ENCODE peak calls at places on chromosome 15, in seven cellular contexts. O is HCT116, S is K562, U is H1, T is GM12878, D is HepG2, Z is SK-N-SH. J is an unnamed sample. For H3K36me3, the result is how much of the 10 kb centered on the place peaks cover.

GRCh38 chr15:27418729-27419128 is 447.7 kb downstream of the GABRG3 start:
- DNase-seq in S (no peak), Z (peak), T (no peak), O (no peak), D (no peak), U (no peak), J (no peak)

GRCh38 chr15:69685524-69686452 is 233.2 kb downstream of the RPLP1 start:
- DNase-seq in S (no peak), O (no peak), Z (no peak), T (no peak), D (no peak), U (no peak), J (no peak)

GRCh38 chr15:75656813-75657212 is 9.1 kb downstream of the SNX33 start:
- DNase-seq in U (no peak), T (no peak), Z (no peak), S (no peak), D (no peak), O (no peak), J (no peak)

GRCh38 chr15:40420793-40421192 is 15.2 kb downstream of the IVD start:
- DNase-seq in Z (no peak), U (no peak), D (no peak), S (no peak), T (no peak), O (peak), J (no peak)

GRCh38 chr15:38768970-38769369 is 204.4 kb upstream of the RASGRP1 start:
- DNase-seq in T (no peak), D (no peak), S (peak), O (no peak), Z (no peak), U (peak), J (peak)

GRCh38 chr15:66820474-66821258 is 118.6 kb downstream of the SMAD6 start:
- DNase-seq in O (no peak), Z (peak), D (no peak), U (no peak), S (no peak), T (no peak), J (no peak)

GRCh38 chr15:35624881-35625280 is 78.9 kb upstream of the DPH6 start:
- DNase-seq in U (no peak), O (no peak), Z (no peak), S (no peak), T (no peak), D (no peak), J (no peak)

GRCh38 chr15:44879066-44879465 is 77.4 kb upstream of the TERB2 start:
- DNase-seq in U (no peak), Z (no peak), D (no peak), T (no peak), S (no peak), O (no peak), J (no peak)

GRCh38 chr15:99482993-99483392 is 82.8 kb upstream of the MEF2A start:
- DNase-seq in D (no peak), U (no peak), S (no peak), Z (no peak), T (no peak), O (no peak), J (no peak)

GRCh38 chr15:71538922-71539321 is 271.4 kb upstream of the NR2E3 start:
- DNase-seq in T (no peak), D (no peak), S (no peak), Z (no peak), U (no peak), O (no peak), J (no peak)

GRCh38 chr15:93028111-93028631 is 60.8 kb downstream of the RGMA start:
- DNase-seq in T (no peak), S (no peak), D (no peak), O (no peak), U (no peak), Z (no peak), J (no peak)

GRCh38 chr15:52463638-52464037 is 65.0 kb downstream of the MYO5A start:
- DNase-seq in U (no peak), O (no peak), S (no peak), Z (no peak), D (no peak), T (no peak), J (no peak)

GRCh38 chr15:33007295-33007855 is 187.1 kb downstream of the FMN1 start:
- DNase-seq in O (peak), U (no peak), S (no peak), Z (no peak), T (no peak), D (no peak), J (no peak)

GRCh38 chr15:35496585-35496984 is 49.4 kb downstream of the DPH6 start:
- DNase-seq in S (no peak), D (no peak), T (peak), Z (no peak), U (no peak), O (no peak), J (no peak)

GRCh38 chr15:80875568-80875967 is 96.4 kb downstream of the CEMIP start:
- DNase-seq in U (no peak), Z (no peak), O (no peak), T (no peak), S (no peak), D (no peak), J (no peak)

GRCh38 chr15:67253517-67254237 is 784 bp downstream of the AAGAB start:
- DNase-seq in O (no peak), D (no peak), T (no peak), S (peak), Z (peak), U (no peak), J (no peak)

GRCh38 chr15:31503256-31503655 is 176.6 kb downstream of the KLF13 start:
- DNase-seq in D (no peak), S (no peak), O (no peak), U (peak), T (no peak), Z (no peak), J (no peak)

GRCh38 chr15:31156226-31156625 is 54.7 kb upstream of the TRPM1 start:
- DNase-seq in Z (no peak), D (no peak), T (no peak), U (no peak), O (no peak), S (no peak), J (no peak)

GRCh38 chr15:68421798-68422402 is 10.1 kb downstream of the ITGA11 start:
- DNase-seq in D (no peak), Z (no peak), S (no peak), U (no peak), O (no peak), T (no peak), J (no peak)

GRCh38 chr15:38636597-38636996 is 72.0 kb upstream of the RASGRP1 start:
- DNase-seq in D (no peak), O (no peak), U (no peak), T (no peak), S (no peak), Z (no peak), J (no peak)

GRCh38 chr15:64816452-64816851 is 9.0 kb downstream of the PIF1 start:
- DNase-seq in T (no peak), O (no peak), Z (no peak), U (no peak), S (no peak), D (peak), J (no peak)
- H3K36me3 ChIP-seq in T (under half), O (under half), Z (under half), U (under half), S (under half), D (under half), J (under half)

GRCh38 chr15:47587938-47588817 is 129.1 kb upstream of the SEMA6D start:
- DNase-seq in T (no peak), O (no peak), Z (no peak), D (no peak), S (no peak), U (no peak), J (no peak)
- TF ChIP-seq SIN3A in T (no peak), O (no peak), Z (no peak), D (no peak), S (no peak), U (no peak), J (no peak)

DNA sequence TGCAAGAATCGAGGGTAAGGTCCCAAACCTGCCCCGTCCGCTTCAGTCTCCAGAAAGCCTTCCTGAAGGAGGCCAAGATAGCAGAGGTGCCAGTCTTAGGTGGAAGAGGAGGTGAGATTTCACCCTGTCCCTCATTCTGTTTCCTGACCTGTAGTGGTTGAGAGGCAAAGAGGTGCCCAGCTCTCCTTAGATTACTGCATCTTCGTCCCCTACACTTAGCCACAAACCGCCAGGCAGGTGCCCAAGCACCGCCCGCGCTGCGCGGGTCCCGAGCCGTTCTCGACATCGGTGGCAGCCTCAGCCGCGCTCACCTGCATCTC is 23.8 kb upstream of the POLG start:
- DNase-seq in O (no peak), S (no peak), T (no peak), U (no peak), D (no peak), Z (no peak), J (no peak)
- H3K4me3 ChIP-seq in O (no peak), S (peak), T (no peak), U (no peak), D (no peak), Z (peak), J (peak)

DNA sequence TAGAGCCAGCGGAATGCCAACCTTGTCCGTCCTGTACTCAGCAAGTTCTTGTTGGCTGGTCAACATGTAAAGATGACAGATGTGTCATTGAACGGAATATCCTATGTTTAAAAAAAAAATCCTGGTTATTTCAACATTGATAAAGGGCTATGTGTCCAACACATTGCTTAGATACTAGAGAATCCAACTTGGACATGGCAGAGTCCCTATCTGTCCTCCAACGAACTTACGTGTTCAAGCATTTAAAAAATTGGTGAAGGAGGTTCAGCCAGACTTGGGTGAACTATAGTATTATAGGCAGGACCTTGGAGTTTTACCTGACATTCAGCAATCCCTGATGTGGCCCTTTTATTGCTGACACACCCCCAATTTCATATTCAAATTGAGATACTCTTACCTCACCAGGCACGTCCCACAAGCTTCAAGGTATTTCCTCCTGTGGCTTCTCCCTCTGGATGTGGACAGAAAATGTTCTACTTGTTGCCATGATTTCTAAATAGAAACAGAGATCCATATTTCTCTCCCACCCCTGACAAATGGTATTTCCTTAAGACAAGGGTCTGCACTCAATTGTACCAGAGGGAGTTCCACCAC is 207.8 kb upstream of the TPM1 start:
- DNase-seq in T (no peak), Z (no peak), D (no peak), O (no peak), U (no peak), S (no peak), J (no peak)
- H3K36me3 ChIP-seq in T (under half), Z (under half), D (under half), O (under half), U (under half), S (under half), J (under half)